ENCODE peak calls at places on chromosomes 5 and 9, in five cellular contexts. V is transverse colon, R is ELR, F is DMS53, X is neuronal stem cell. I is an unnamed sample.

GRCh38 chr5:143355710-143356109 is 47.8 kb downstream of the NR3C1 start:
- DNase-seq in V (peak), R (peak), F (peak), X (no peak), I (peak)

GRCh38 chr5:89324990-89325389 is 442.0 kb upstream of the MEF2C start:
- DNase-seq in V (no peak), R (no peak), F (no peak), X (no peak), I (no peak)

GRCh38 chr9:106953166-106953565 is 90.2 kb downstream of the ZNF462 start:
- DNase-seq in V (no peak), R (peak), F (no peak), X (no peak), I (peak)

GRCh38 chr5:148623741-148624140 is 30.6 kb downstream of the HTR4 start:
- DNase-seq in V (no peak), R (peak), F (no peak), X (no peak), I (peak)

GRCh38 chr5:164188733-164189148 is 683.3 kb downstream of the MAT2B start:
- DNase-seq in V (no peak), R (no peak), F (no peak), X (peak), I (no peak)

GRCh38 chr9:125995006-125995405 is 247.8 kb downstream of the PBX3 start:
- DNase-seq in V (no peak), R (no peak), F (no peak), X (no peak), I (no peak)

GRCh38 chr9:73141282-73141681 is 10.4 kb upstream of the ANXA1 start:
- DNase-seq in V (no peak), R (no peak), F (no peak), X (no peak), I (no peak)

GRCh38 chr5:127909078-127909477 is 174.5 kb upstream of the SLC12A2 start:
- DNase-seq in V (no peak), R (peak), F (peak), X (peak), I (no peak)

GRCh38 chr5:36630201-36630968 is 24.0 kb downstream of the SLC1A3 start:
- DNase-seq in V (no peak), R (no peak), F (no peak), X (no peak), I (no peak)

GRCh38 chr5:80268916-80269315 is 13.1 kb upstream of the SERINC5 start:
- DNase-seq in V (no peak), R (no peak), F (no peak), X (no peak), I (no peak)

GRCh38 chr9:15485836-15486678 is 24.7 kb downstream of the PSIP1 start:
- DNase-seq in V (no peak), R (peak), F (peak), X (no peak), I (peak)

GRCh38 chr5:57754616-57755015 is 272.0 kb upstream of the ACTBL2 start:
- DNase-seq in V (no peak), R (no peak), F (no peak), X (no peak), I (no peak)

GRCh38 chr9:22129134-22129533 is 120.0 kb upstream of the CDKN2B start:
- DNase-seq in V (no peak), R (no peak), F (no peak), X (no peak), I (no peak)

GRCh38 chr9:131422241-131422792 is 28.4 kb downstream of the PRRC2B start:
- DNase-seq in V (no peak), R (peak), F (peak), X (no peak), I (peak)

GRCh38 chr5:19853616-19854240 is 134.3 kb downstream of the CDH18 start:
- DNase-seq in V (no peak), R (peak), F (no peak), X (no peak), I (no peak)

GRCh38 chr9:86239053-86239770 is 20.2 kb downstream of the C9orf153 start:
- DNase-seq in V (no peak), R (peak), F (peak), X (no peak), I (no peak)

GRCh38 chr9:78280982-78281668 is 15.8 kb upstream of the PSAT1 start:
- DNase-seq in V (peak), R (no peak), F (peak), X (no peak), I (no peak)

GRCh38 chr5:143399616-143400540 is 3.6 kb downstream of the NR3C1 start:
- DNase-seq in V (no peak), R (no peak), F (no peak), X (no peak), I (no peak)

I was measured in kidney glomerular epithelial cell.